ENCODE peak calls at places on chromosome 5, in ten cellular contexts. H is NCI-H345; S is NCI-H774; U is activated T-helper 1 cell treated with Interleukin-2 at 50 U/mL for 16 hours; D is activated T-cell treated with anti-CD3 and anti-CD28 coated beads for 1 hour; J is cortex of kidney; O is gastrocnemius medialis; T is aorta; P is stimulated activated naive CD4-positive, alpha-beta T cell; I is stimulated activated CD4-positive, alpha-beta T cell treated with anti-CD3 and anti-CD28 coated beads, Interleukin-12 subunit alpha, Interleukin-12 subunit beta, amount 100 ng/mL, for 24 hours. X is an unnamed sample.

GRCh38 chr5:152584103-152584502 is 179.0 kb upstream of the NMUR2 start:
- DNase-seq in H (no peak), S (no peak), U (no peak), D (no peak), J (no peak), O (no peak), T (no peak), P (no peak), I (no peak), X (no peak)

GRCh38 chr5:149221731-149222342 is 49.8 kb upstream of the AFAP1L1 start:
- DNase-seq in H (no peak), S (no peak), U (no peak), D (no peak), J (no peak), O (no peak), T (no peak), P (no peak), I (no peak), X (no peak)

GRCh38 chr5:93735378-93735777 is 6.0 kb downstream of the POU5F2 start:
- DNase-seq in H (no peak), S (no peak), U (no peak), D (no peak), J (no peak), O (no peak), T (no peak), P (no peak), I (no peak), X (no peak)

GRCh38 chr5:64019746-64020145 is 57.5 kb upstream of the HTR1A start:
- DNase-seq in H (no peak), S (no peak), U (no peak), D (no peak), J (no peak), O (no peak), T (no peak), P (no peak), I (no peak), X (no peak)

GRCh38 chr5:142982821-142983200 is 212.6 kb downstream of the ARHGAP26 start:
- DNase-seq in H (no peak), S (no peak), U (no peak), D (no peak), J (no peak), O (no peak), T (no peak), P (no peak), I (no peak), X (no peak)

GRCh38 chr5:30401479-30402058 is 791.9 kb upstream of the CDH6 start:
- DNase-seq in H (peak), S (peak), U (no peak), D (no peak), J (no peak), O (no peak), T (no peak), P (no peak), I (no peak), X (no peak)

GRCh38 chr5:34571380-34572041 is 84.6 kb upstream of the RAI14 start:
- DNase-seq in H (no peak), S (no peak), U (no peak), D (no peak), J (no peak), O (no peak), T (no peak), P (no peak), I (no peak), X (no peak)

GRCh38 chr5:19264821-19265220 is 723.2 kb downstream of the CDH18 start:
- DNase-seq in H (no peak), S (no peak), U (no peak), D (no peak), J (no peak), O (no peak), T (no peak), P (no peak), I (no peak), X (no peak)

GRCh38 chr5:76709762-76710161 is 6.2 kb upstream of the F2R start:
- DNase-seq in H (no peak), S (no peak), U (no peak), D (no peak), J (no peak), O (no peak), T (no peak), P (no peak), I (no peak), X (no peak)

GRCh38 chr5:93574041-93574938 is 6.7 kb downstream of the NR2F1-AS1 start:
- DNase-seq in H (no peak), S (no peak), U (no peak), D (no peak), J (no peak), O (no peak), T (no peak), P (no peak), I (no peak), X (no peak)

GRCh38 chr5:117463836-117464235 is 889.2 kb upstream of the SEMA6A start:
- DNase-seq in H (no peak), S (no peak), U (no peak), D (no peak), J (no peak), O (no peak), T (no peak), P (no peak), I (no peak), X (no peak)

GRCh38 chr5:151585970-151586369 is 5.2 kb downstream of the FAT2 start:
- DNase-seq in H (no peak), S (no peak), U (no peak), D (no peak), J (no peak), O (peak), T (peak), P (no peak), I (no peak), X (no peak)

GRCh38 chr5:178359738-178360137 is 127.1 kb upstream of the PHYKPL start:
- DNase-seq in H (no peak), S (no peak), U (no peak), D (no peak), J (no peak), O (no peak), T (peak), P (no peak), I (no peak), X (no peak)

GRCh38 chr5:122384612-122385180 is 72.7 kb downstream of the SNCAIP start:
- DNase-seq in H (no peak), S (no peak), U (no peak), D (no peak), J (no peak), O (no peak), T (no peak), P (no peak), I (no peak), X (no peak)

GRCh38 chr5:175378444-175379028 is 65.4 kb downstream of the DRD1 start:
- DNase-seq in H (no peak), S (peak), U (no peak), D (no peak), J (no peak), O (no peak), T (no peak), P (no peak), I (no peak), X (no peak)

GRCh38 chr5:92513067-92513466 is 1068.0 kb downstream of the NR2F1-AS1 start:
- DNase-seq in H (no peak), S (no peak), U (no peak), D (no peak), J (no peak), O (no peak), T (no peak), P (no peak), I (no peak), X (no peak)

GRCh38 chr5:40428129-40428528 is 251.6 kb upstream of the PTGER4 start:
- DNase-seq in H (no peak), S (no peak), U (no peak), D (no peak), J (no peak), O (peak), T (no peak), P (no peak), I (no peak), X (no peak)

GRCh38 chr5:128252794-128253193 is 169.2 kb downstream of the SLC12A2 start:
- DNase-seq in H (no peak), S (no peak), U (no peak), D (no peak), J (no peak), O (no peak), T (no peak), P (no peak), I (no peak), X (no peak)

GRCh38 chr5:154470949-154471870 is 6.8 kb downstream of the HAND1 start:
- DNase-seq in H (no peak), S (no peak), U (no peak), D (no peak), J (no peak), O (no peak), T (no peak), P (no peak), I (no peak), X (no peak)

GRCh38 chr5:134249469-134250379 is 23.9 kb upstream of the PPP2CA start:
- DNase-seq in H (no peak), S (no peak), U (no peak), D (no peak), J (no peak), O (peak), T (peak), P (no peak), I (no peak), X (no peak)

GRCh38 chr5:135129307-135129706 is 95.3 kb upstream of the PITX1 start:
- DNase-seq in H (no peak), S (no peak), U (no peak), D (no peak), J (no peak), O (no peak), T (peak), P (peak), I (no peak), X (no peak)

GRCh38 chr5:19745247-19745646 is 242.8 kb downstream of the CDH18 start:
- DNase-seq in H (no peak), S (no peak), U (no peak), D (no peak), J (no peak), O (no peak), T (no peak), P (no peak), I (no peak), X (no peak)

GRCh38 chr5:171783051-171783450 is 2.6 kb upstream of the SMIM23 start:
- DNase-seq in H (no peak), S (no peak), U (no peak), D (no peak), J (no peak), O (no peak), T (no peak), P (no peak), I (no peak), X (no peak)

GRCh38 chr5:418681-419121 is 24.3 kb upstream of the EXOC3 start:
- DNase-seq in H (peak), S (peak), U (no peak), D (no peak), J (no peak), O (peak), T (no peak), P (no peak), I (no peak), X (no peak)

GRCh38 chr5:91499943-91500531 is 116.9 kb upstream of the ARRDC3 start:
- DNase-seq in H (peak), S (peak), U (no peak), D (no peak), J (no peak), O (no peak), T (no peak), P (peak), I (no peak), X (no peak)

GRCh38 chr5:95075079-95075478 is 209.8 kb downstream of the MCTP1 start:
- DNase-seq in H (no peak), S (no peak), U (no peak), D (no peak), J (no peak), O (no peak), T (no peak), P (no peak), I (no peak), X (no peak)

GRCh38 chr5:150113047-150113744 is 26.8 kb upstream of the CSF1R start:
- DNase-seq in H (no peak), S (no peak), U (no peak), D (no peak), J (no peak), O (no peak), T (peak), P (no peak), I (no peak), X (no peak)

GRCh38 chr5:159442210-159442850 is 112.0 kb upstream of the IL12B start:
- DNase-seq in H (no peak), S (no peak), U (no peak), D (no peak), J (no peak), O (no peak), T (no peak), P (no peak), I (no peak), X (no peak)

GRCh38 chr5:103690676-103691075 is 128.1 kb upstream of the NUDT12 start:
- DNase-seq in H (no peak), S (no peak), U (no peak), D (no peak), J (no peak), O (no peak), T (no peak), P (no peak), I (no peak), X (no peak)

GRCh38 chr5:16894236-16895057 is 41.6 kb downstream of the MYO10 start:
- DNase-seq in H (peak), S (peak), U (no peak), D (no peak), J (no peak), O (no peak), T (no peak), P (no peak), I (no peak), X (no peak)

GRCh38 chr5:141345327-141345726 is 1.7 kb downstream of the PCDHGA3 start:
- DNase-seq in H (no peak), S (no peak), U (no peak), D (no peak), J (no peak), O (no peak), T (no peak), P (no peak), I (no peak), X (no peak)

GRCh38 chr5:141605523-141606277 is 13.1 kb downstream of the DIAPH1 start:
- DNase-seq in H (no peak), S (no peak), U (peak), D (peak), J (no peak), O (peak), T (peak), P (peak), I (peak), X (peak)

GRCh38 chr5:169686137-169686536 is 49.1 kb downstream of the DOCK2 start:
- DNase-seq in H (peak), S (no peak), U (no peak), D (no peak), J (no peak), O (no peak), T (no peak), P (no peak), I (no peak), X (no peak)

GRCh38 chr5:76804266-76804665 is 14.6 kb upstream of the F2RL1 start:
- DNase-seq in H (no peak), S (no peak), U (no peak), D (no peak), J (no peak), O (no peak), T (no peak), P (no peak), I (no peak), X (no peak)